ENCODE peak calls at places on chromosomes 3 and 15, in eight cellular contexts. One of them, this sample, is unnamed.
A peak's percentile ranks its signal among the peaks of the same experiment; 100 is the strongest.

GRCh38 chr15:63037996-63038720 is 4.4 kb upstream of the TPM1 start:
- DNase-seq in Karpas-422: no peak
- DNase-seq in heart right ventricle: no peak
- DNase-seq in Peyer's patch: no peak
- DNase-seq in psoas muscle: no peak
- DNase-seq in spleen: no peak
- DNase-seq in suprapubic skin: no peak
- DNase-seq in right cardiac atrium: no peak
- DNase-seq in this sample: no peak

GRCh38 chr3:135926664-135927063 is 38.9 kb upstream of the PPP2R3A start:
- DNase-seq in psoas muscle: no peak
- DNase-seq in Peyer's patch: no peak
- DNase-seq in suprapubic skin: no peak
- DNase-seq in right cardiac atrium: no peak
- DNase-seq in spleen: no peak
- DNase-seq in heart right ventricle: no peak
- DNase-seq in Karpas-422: no peak
- DNase-seq in this sample: no peak

GRCh38 chr15:40506964-40507571 is 36.3 kb downstream of the CHST14 start:
- DNase-seq in psoas muscle: peak; percentile 75
- DNase-seq in spleen: peak; percentile 87
- DNase-seq in Peyer's patch: peak; percentile 79
- DNase-seq in suprapubic skin: peak; percentile 84
- DNase-seq in right cardiac atrium: peak; percentile 78
- DNase-seq in Karpas-422: peak; percentile 69
- DNase-seq in heart right ventricle: peak; percentile 80
- DNase-seq in this sample: peak; percentile 77

GRCh38 chr3:168973206-168973605 is 690.3 kb downstream of the MECOM start:
- DNase-seq in heart right ventricle: no peak
- DNase-seq in spleen: no peak
- DNase-seq in Peyer's patch: no peak
- DNase-seq in right cardiac atrium: no peak
- DNase-seq in psoas muscle: no peak
- DNase-seq in suprapubic skin: no peak
- DNase-seq in Karpas-422: no peak
- DNase-seq in this sample: no peak

GRCh38 chr3:46733026-46733800 is 15.5 kb upstream of the PRSS50 start:
- DNase-seq in psoas muscle: no peak
- DNase-seq in spleen: peak; percentile 32
- DNase-seq in right cardiac atrium: no peak
- DNase-seq in Peyer's patch: no peak
- DNase-seq in suprapubic skin: no peak
- DNase-seq in heart right ventricle: no peak
- DNase-seq in Karpas-422: no peak
- DNase-seq in this sample: peak; percentile 18

GRCh38 chr3:180402463-180403073 is 199.4 kb upstream of the TTC14 start:
- DNase-seq in suprapubic skin: no peak
- DNase-seq in heart right ventricle: no peak
- DNase-seq in Karpas-422: no peak
- DNase-seq in Peyer's patch: no peak
- DNase-seq in psoas muscle: no peak
- DNase-seq in spleen: no peak
- DNase-seq in right cardiac atrium: no peak
- DNase-seq in this sample: no peak

GRCh38 chr3:129039271-129040038 is 21.1 kb upstream of the GP9 start:
- DNase-seq in Peyer's patch: no peak
- DNase-seq in right cardiac atrium: peak; percentile 21
- DNase-seq in spleen: no peak
- DNase-seq in psoas muscle: no peak
- DNase-seq in heart right ventricle: no peak
- DNase-seq in suprapubic skin: no peak
- DNase-seq in Karpas-422: no peak
- DNase-seq in this sample: no peak

GRCh38 chr3:119350114-119350513 is 55.9 kb downstream of the ARHGAP31 start:
- DNase-seq in Peyer's patch: no peak
- DNase-seq in suprapubic skin: no peak
- DNase-seq in spleen: no peak
- DNase-seq in Karpas-422: no peak
- DNase-seq in heart right ventricle: peak; percentile 31
- DNase-seq in psoas muscle: no peak
- DNase-seq in right cardiac atrium: peak; percentile 45
- DNase-seq in this sample: no peak

GRCh38 chr3:195028877-195029606 is 241.9 kb downstream of the XXYLT1 start:
- DNase-seq in spleen: no peak
- DNase-seq in Peyer's patch: no peak
- DNase-seq in suprapubic skin: no peak
- DNase-seq in psoas muscle: no peak
- DNase-seq in right cardiac atrium: no peak
- DNase-seq in heart right ventricle: peak; percentile 46
- DNase-seq in Karpas-422: no peak
- DNase-seq in this sample: no peak

GRCh38 chr3:24579008-24579407 is 84.4 kb upstream of the THRB start:
- DNase-seq in suprapubic skin: no peak
- DNase-seq in psoas muscle: no peak
- DNase-seq in Peyer's patch: no peak
- DNase-seq in heart right ventricle: no peak
- DNase-seq in right cardiac atrium: no peak
- DNase-seq in spleen: no peak
- DNase-seq in Karpas-422: no peak
- DNase-seq in this sample: no peak

GRCh38 chr15:49675051-49675450 is 54.2 kb downstream of the DTWD1 start:
- DNase-seq in Peyer's patch: no peak
- DNase-seq in spleen: no peak
- DNase-seq in right cardiac atrium: no peak
- DNase-seq in psoas muscle: no peak
- DNase-seq in Karpas-422: no peak
- DNase-seq in suprapubic skin: no peak
- DNase-seq in heart right ventricle: no peak
- DNase-seq in this sample: no peak

GRCh38 chr3:114216186-114216970 is 21.0 kb downstream of the ZNF80 start:
- DNase-seq in spleen: no peak
- DNase-seq in right cardiac atrium: no peak
- DNase-seq in Karpas-422: no peak
- DNase-seq in Peyer's patch: no peak
- DNase-seq in psoas muscle: no peak
- DNase-seq in suprapubic skin: no peak
- DNase-seq in heart right ventricle: no peak
- DNase-seq in this sample: no peak

GRCh38 chr3:34843479-34843870 is 795.9 kb upstream of the ARPP21 start:
- DNase-seq in suprapubic skin: no peak
- DNase-seq in heart right ventricle: no peak
- DNase-seq in psoas muscle: no peak
- DNase-seq in Peyer's patch: no peak
- DNase-seq in Karpas-422: no peak
- DNase-seq in spleen: no peak
- DNase-seq in right cardiac atrium: no peak
- DNase-seq in this sample: no peak

GRCh38 chr3:50405249-50405648 is 45.9 kb upstream of the TMEM115 start:
- DNase-seq in Peyer's patch: no peak
- DNase-seq in heart right ventricle: no peak
- DNase-seq in spleen: no peak
- DNase-seq in right cardiac atrium: no peak
- DNase-seq in psoas muscle: no peak
- DNase-seq in suprapubic skin: no peak
- DNase-seq in Karpas-422: peak; percentile 83
- DNase-seq in this sample: no peak

GRCh38 chr15:24956131-24956838 is 1.5 kb downstream of the SNRPN start:
- DNase-seq in Karpas-422: peak; percentile 82
- DNase-seq in suprapubic skin: peak; percentile 81
- DNase-seq in right cardiac atrium: peak; percentile 65
- DNase-seq in Peyer's patch: peak; percentile 71
- DNase-seq in heart right ventricle: peak; percentile 73
- DNase-seq in spleen: peak; percentile 91
- DNase-seq in psoas muscle: peak; percentile 72
- DNase-seq in this sample: peak; percentile 75

GRCh38 chr15:84582583-84583157 is 18.1 kb upstream of the ZSCAN2 start:
- DNase-seq in spleen: no peak
- DNase-seq in Karpas-422: no peak
- DNase-seq in psoas muscle: no peak
- DNase-seq in right cardiac atrium: no peak
- DNase-seq in heart right ventricle: no peak
- DNase-seq in Peyer's patch: no peak
- DNase-seq in suprapubic skin: no peak
- DNase-seq in this sample: no peak

GRCh38 chr15:39583586-39584265 is 2.8 kb downstream of the THBS1 start:
- DNase-seq in suprapubic skin: no peak
- DNase-seq in spleen: no peak
- DNase-seq in psoas muscle: no peak
- DNase-seq in heart right ventricle: no peak
- DNase-seq in Peyer's patch: peak; percentile 58
- DNase-seq in right cardiac atrium: no peak
- DNase-seq in Karpas-422: peak; percentile 60
- DNase-seq in this sample: no peak

GRCh38 chr3:5005367-5005766 is 26.1 kb downstream of the BHLHE40 start:
- DNase-seq in Karpas-422: no peak
- DNase-seq in right cardiac atrium: no peak
- DNase-seq in psoas muscle: no peak
- DNase-seq in Peyer's patch: no peak
- DNase-seq in heart right ventricle: no peak
- DNase-seq in suprapubic skin: peak; percentile 45
- DNase-seq in spleen: no peak
- DNase-seq in this sample: no peak

GRCh38 chr3:5007873-5008272 is 28.6 kb downstream of the BHLHE40 start:
- DNase-seq in suprapubic skin: no peak
- DNase-seq in spleen: peak; percentile 19
- DNase-seq in psoas muscle: no peak
- DNase-seq in heart right ventricle: no peak
- DNase-seq in Peyer's patch: no peak
- DNase-seq in Karpas-422: no peak
- DNase-seq in right cardiac atrium: no peak
- DNase-seq in this sample: no peak

GRCh38 chr3:5004319-5005152 is 25.3 kb downstream of the BHLHE40 start:
- DNase-seq in Karpas-422: no peak
- DNase-seq in heart right ventricle: no peak
- DNase-seq in suprapubic skin: peak; percentile 41
- DNase-seq in psoas muscle: no peak
- DNase-seq in Peyer's patch: no peak
- DNase-seq in spleen: no peak
- DNase-seq in right cardiac atrium: no peak
- DNase-seq in this sample: no peak

GRCh38 chr3:5009506-5010100 is 30.4 kb downstream of the BHLHE40 start:
- DNase-seq in Karpas-422: no peak
- DNase-seq in suprapubic skin: no peak
- DNase-seq in Peyer's patch: no peak
- DNase-seq in psoas muscle: no peak
- DNase-seq in spleen: peak; percentile 66
- DNase-seq in heart right ventricle: no peak
- DNase-seq in right cardiac atrium: peak; percentile 44
- DNase-seq in this sample: no peak

GRCh38 chr3:5006755-5007202 is 27.5 kb downstream of the BHLHE40 start:
- DNase-seq in spleen: peak; percentile 68
- DNase-seq in Peyer's patch: no peak
- DNase-seq in heart right ventricle: no peak
- DNase-seq in psoas muscle: no peak
- DNase-seq in Karpas-422: no peak
- DNase-seq in suprapubic skin: peak; percentile 72
- DNase-seq in right cardiac atrium: no peak
- DNase-seq in this sample: no peak
- H3K4me1 ChIP-seq in spleen: peaks cover 70% of the 10 kb centered on the region
- H3K4me1 ChIP-seq in Peyer's patch: peaks cover 24% of the 10 kb centered on the region
- H3K4me1 ChIP-seq in heart right ventricle: no peaks in the 10 kb centered on the region
- H3K4me1 ChIP-seq in psoas muscle: no peaks in the 10 kb centered on the region
- H3K4me1 ChIP-seq in Karpas-422: peaks cover 22% of the 10 kb centered on the region
- H3K4me1 ChIP-seq in suprapubic skin: peaks cover 29% of the 10 kb centered on the region
- H3K4me1 ChIP-seq in right cardiac atrium: no peaks in the 10 kb centered on the region
- H3K4me1 ChIP-seq in this sample: peaks cover 4% of the 10 kb centered on the region

DNA sequence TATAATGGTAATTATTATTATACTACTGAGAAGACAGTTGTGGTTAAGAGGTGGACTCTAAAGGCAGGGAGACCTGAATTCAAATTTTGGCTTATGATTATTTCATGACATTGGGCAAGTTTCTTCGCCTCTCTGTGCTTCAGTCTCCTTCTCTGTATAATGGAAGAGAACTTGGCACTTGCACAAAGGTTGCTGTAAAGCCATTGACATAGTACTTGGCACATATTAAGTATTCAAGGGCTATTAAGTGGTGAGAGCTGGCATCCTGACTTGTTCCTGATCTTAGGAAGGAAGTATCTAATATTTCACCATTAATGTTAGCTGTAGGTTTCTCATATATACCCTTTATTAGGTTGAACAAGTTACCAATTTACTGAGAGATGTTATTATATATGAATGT is 289.3 kb upstream of the TRIM42 start:
- DNase-seq in psoas muscle: no peak
- DNase-seq in Karpas-422: no peak
- DNase-seq in right cardiac atrium: no peak
- DNase-seq in heart right ventricle: no peak
- DNase-seq in suprapubic skin: no peak
- DNase-seq in spleen: no peak
- DNase-seq in Peyer's patch: no peak
- DNase-seq in this sample: no peak
- H3K9me3 ChIP-seq in psoas muscle: no peaks in the 10 kb centered on the region
- H3K9me3 ChIP-seq in Karpas-422: no peaks in the 10 kb centered on the region
- H3K9me3 ChIP-seq in right cardiac atrium: no peaks in the 10 kb centered on the region
- H3K9me3 ChIP-seq in heart right ventricle: peaks cover 4% of the 10 kb centered on the region
- H3K9me3 ChIP-seq in suprapubic skin: no peaks in the 10 kb centered on the region
- H3K9me3 ChIP-seq in spleen: no peaks in the 10 kb centered on the region
- H3K9me3 ChIP-seq in Peyer's patch: no peaks in the 10 kb centered on the region
- H3K9me3 ChIP-seq in this sample: no peaks in the 10 kb centered on the region

GRCh38 chr15:89075846-89076245 is 12.4 kb upstream of the ABHD2 start:
- DNase-seq in right cardiac atrium: no peak
- DNase-seq in heart right ventricle: no peak
- DNase-seq in psoas muscle: no peak
- DNase-seq in spleen: no peak
- DNase-seq in suprapubic skin: no peak
- DNase-seq in Karpas-422: no peak
- DNase-seq in Peyer's patch: no peak
- DNase-seq in this sample: no peak
- H3K4me3 ChIP-seq in right cardiac atrium: no peak overlapping the region
- H3K4me3 ChIP-seq in heart right ventricle: no peak overlapping the region
- H3K4me3 ChIP-seq in psoas muscle: no peak overlapping the region
- H3K4me3 ChIP-seq in spleen: no peak overlapping the region
- H3K4me3 ChIP-seq in suprapubic skin: no peak overlapping the region
- H3K4me3 ChIP-seq in Karpas-422: no peak overlapping the region
- H3K4me3 ChIP-seq in Peyer's patch: no peak overlapping the region
- H3K4me3 ChIP-seq in this sample: no peak overlapping the region

GRCh38 chr3:177358085-177358967 is 161.0 kb upstream of the TBL1XR1 start:
- DNase-seq in Peyer's patch: peak; percentile 75
- DNase-seq in right cardiac atrium: peak; percentile 79
- DNase-seq in Karpas-422: no peak
- DNase-seq in suprapubic skin: no peak
- DNase-seq in psoas muscle: peak; percentile 70
- DNase-seq in spleen: peak; percentile 91
- DNase-seq in heart right ventricle: peak; percentile 64
- DNase-seq in this sample: peak; percentile 88
- H3K4me1 ChIP-seq in Peyer's patch: peaks cover 35% of the 10 kb centered on the region
- H3K4me1 ChIP-seq in right cardiac atrium: peaks cover 17% of the 10 kb centered on the region
- H3K4me1 ChIP-seq in Karpas-422: peaks cover 42% of the 10 kb centered on the region
- H3K4me1 ChIP-seq in suprapubic skin: peaks cover 65% of the 10 kb centered on the region
- H3K4me1 ChIP-seq in psoas muscle: peaks cover 52% of the 10 kb centered on the region
- H3K4me1 ChIP-seq in spleen: peaks cover 70% of the 10 kb centered on the region
- H3K4me1 ChIP-seq in heart right ventricle: peaks cover 34% of the 10 kb centered on the region
- H3K4me1 ChIP-seq in this sample: no peaks in the 10 kb centered on the region

GRCh38 chr3:31225923-31226322 is 306.8 kb upstream of the STT3B start:
- DNase-seq in right cardiac atrium: no peak
- DNase-seq in psoas muscle: no peak
- DNase-seq in heart right ventricle: no peak
- DNase-seq in Karpas-422: no peak
- DNase-seq in spleen: no peak
- DNase-seq in Peyer's patch: no peak
- DNase-seq in suprapubic skin: no peak
- DNase-seq in this sample: no peak
- H3K9me3 ChIP-seq in right cardiac atrium: no peaks in the 10 kb centered on the region
- H3K9me3 ChIP-seq in psoas muscle: no peaks in the 10 kb centered on the region
- H3K9me3 ChIP-seq in heart right ventricle: no peaks in the 10 kb centered on the region
- H3K9me3 ChIP-seq in Karpas-422: no peaks in the 10 kb centered on the region
- H3K9me3 ChIP-seq in spleen: no peaks in the 10 kb centered on the region
- H3K9me3 ChIP-seq in Peyer's patch: no peaks in the 10 kb centered on the region
- H3K9me3 ChIP-seq in suprapubic skin: no peaks in the 10 kb centered on the region
- H3K9me3 ChIP-seq in this sample: no peaks in the 10 kb centered on the region